ENCODE peak calls at places on chromosomes 16 and 17, in ten cellular contexts. X is ACHN; G is C1 segment of cervical spinal cord; H is lower leg skin; A is activated CD8-positive, alpha-beta T cell treated with anti-CD3 and anti-CD28 coated beads for 36 hours; L is left lung; U is CD4-positive, CD25-positive, alpha-beta regulatory T cell; V is stimulated activated CD8-positive, alpha-beta memory T cell treated with anti-CD3 and anti-CD28 coated beads, Interleukin-15, amount 100 ng/mL, for 48 hours; Z is NCI-H510A treated with DMSO at 0.1 percent for 48 hours; M is M059J. Q is an unnamed sample.

GRCh38 chr17:20721151-20721550 is 141.6 kb downstream of the CDRT15L2 start:
- DNase-seq in X (no peak), M (peak), U (no peak), V (no peak), L (no peak), Z (no peak), H (no peak), A (no peak), G (no peak), Q (no peak)

GRCh38 chr16:75079346-75079926 is 37.1 kb downstream of the LDHD start:
- DNase-seq in H (no peak), G (no peak), M (no peak), Z (no peak), X (no peak), U (no peak), A (no peak), L (no peak), V (no peak), Q (no peak)

GRCh38 chr17:39178516-39178915 is 12.6 kb upstream of the ARL5C start:
- DNase-seq in A (no peak), M (no peak), U (no peak), V (no peak), L (no peak), H (no peak), X (no peak), Z (no peak), G (no peak), Q (no peak)

GRCh38 chr17:48915459-48916282 is 7.5 kb downstream of the UBE2Z start:
- DNase-seq in G (no peak), H (no peak), X (peak), V (peak), U (peak), Z (no peak), M (peak), L (peak), A (peak), Q (peak)

GRCh38 chr17:45302649-45303173 is 14.1 kb downstream of the MAP3K14 start:
- DNase-seq in M (peak), X (no peak), V (no peak), Z (no peak), U (no peak), A (peak), G (no peak), H (no peak), L (no peak), Q (no peak)

GRCh38 chr16:86142801-86143236 is 243.9 kb downstream of the IRF8 start:
- DNase-seq in Z (no peak), X (no peak), H (no peak), U (no peak), A (no peak), M (peak), L (no peak), V (no peak), G (no peak), Q (no peak)

GRCh38 chr16:66846266-66846665 is 2.1 kb downstream of the CA7 start:
- DNase-seq in G (no peak), X (no peak), M (no peak), U (no peak), H (no peak), A (no peak), L (no peak), Z (no peak), V (no peak), Q (no peak)

GRCh38 chr17:4739122-4740024 is at the start of the genes CXCL16 and ZMYND15:
- DNase-seq in M (peak), X (peak), V (no peak), U (peak), G (peak), L (peak), H (peak), Z (peak), A (peak), Q (peak)

GRCh38 chr16:19094542-19095365 is 19.0 kb upstream of the ITPRIPL2 start:
- DNase-seq in Z (peak), X (no peak), L (no peak), G (no peak), U (no peak), V (no peak), A (peak), H (peak), M (no peak), Q (no peak)

GRCh38 chr16:85659805-85660511 is 28.8 kb downstream of the GINS2 start:
- DNase-seq in V (peak), H (no peak), L (no peak), G (peak), Z (peak), A (peak), X (peak), M (peak), U (peak), Q (peak)